ENCODE peak calls at places on chromosomes 13 and 19, in seven cellular contexts. V is SK-N-SH, Y is HCT116, X is K562, F is H1, G is HepG2, I is GM12878. B is an unnamed sample.

GRCh38 chr13:53398051-53398450 is 369.4 kb downstream of the OLFM4 start:
- DNase-seq in V (no peak), Y (no peak), X (no peak), F (no peak), G (no peak), I (no peak), B (no peak)

GRCh38 chr19:48183356-48183755 is 12.9 kb downstream of the ZSWIM9 start:
- DNase-seq in V (no peak), Y (no peak), X (no peak), F (no peak), G (no peak), I (no peak), B (no peak)

GRCh38 chr13:112267650-112268049 is 108.5 kb upstream of the SPACA7 start:
- DNase-seq in V (no peak), Y (no peak), X (no peak), F (no peak), G (no peak), I (no peak), B (no peak)

GRCh38 chr13:32824671-32825070 is 191.6 kb upstream of the KL start:
- DNase-seq in V (no peak), Y (peak; percentile 64), X (no peak), F (peak; percentile 57), G (no peak), I (no peak), B (no peak)

GRCh38 chr19:55436847-55437246 is 6.3 kb downstream of the SHISA7 start:
- DNase-seq in V (no peak), Y (no peak), X (no peak), F (no peak), G (no peak), I (no peak), B (no peak)

GRCh38 chr19:24177686-24178085 is 90.7 kb downstream of the ZNF254 start:
- DNase-seq in V (no peak), Y (no peak), X (no peak), F (no peak), G (no peak), I (no peak), B (no peak)

GRCh38 chr19:19403373-19403901 is 2.0 kb upstream of the GATAD2A start:
- DNase-seq in V (no peak), Y (no peak), X (peak; percentile 32), F (no peak), G (no peak), I (no peak), B (no peak)

GRCh38 chr13:52862358-52863206 is 14.1 kb upstream of the PCDH8 start:
- DNase-seq in V (peak; percentile 59), Y (peak; percentile 24), X (peak; percentile 57), F (no peak), G (peak; percentile 5), I (no peak), B (no peak)

GRCh38 chr19:2813235-2814160 is 6.2 kb upstream of the ZNF554 start:
- DNase-seq in V (peak; percentile 94), Y (no peak), X (no peak), F (no peak), G (no peak), I (no peak), B (peak; percentile 41)

GRCh38 chr13:110262494-110262893 is 44.5 kb downstream of the COL4A1 start:
- DNase-seq in V (no peak), Y (no peak), X (no peak), F (no peak), G (no peak), I (no peak), B (no peak)

GRCh38 chr13:110262944-110263343 is 44.0 kb downstream of the COL4A1 start:
- DNase-seq in V (no peak), Y (no peak), X (no peak), F (no peak), G (no peak), I (no peak), B (no peak)

GRCh38 chr13:110264685-110265275 is 42.2 kb downstream of the COL4A1 start:
- DNase-seq in V (no peak), Y (no peak), X (no peak), F (no peak), G (no peak), I (no peak), B (no peak)

GRCh38 chr13:110265341-110265681 is 41.6 kb downstream of the COL4A1 start:
- DNase-seq in V (peak; percentile 70), Y (no peak), X (no peak), F (no peak), G (no peak), I (no peak), B (no peak)

GRCh38 chr13:110263906-110264305 is 43.1 kb downstream of the COL4A1 start:
- DNase-seq in V (no peak), Y (no peak), X (no peak), F (no peak), G (no peak), I (no peak), B (no peak)
- TF ChIP-seq JUND in V (no peak), Y (no peak), X (no peak), F (no peak), G (no peak), I (no peak), B (no peak)

GRCh38 chr13:50422181-50423148 is 407.2 kb downstream of the KCNRG start:
- DNase-seq in V (no peak), Y (no peak), X (peak; percentile 19), F (no peak), G (no peak), I (no peak), B (no peak)

GRCh38 chr13:50425772-50426171 is 410.5 kb downstream of the KCNRG start:
- DNase-seq in V (no peak), Y (no peak), X (no peak), F (no peak), G (no peak), I (no peak), B (no peak)

GRCh38 chr13:50428183-50428877 is 413.1 kb downstream of the KCNRG start:
- DNase-seq in V (no peak), Y (no peak), X (no peak), F (no peak), G (no peak), I (no peak), B (no peak)

GRCh38 chr13:50424993-50425392 is 409.7 kb downstream of the KCNRG start:
- DNase-seq in V (no peak), Y (no peak), X (no peak), F (no peak), G (no peak), I (no peak), B (no peak)

DNA sequence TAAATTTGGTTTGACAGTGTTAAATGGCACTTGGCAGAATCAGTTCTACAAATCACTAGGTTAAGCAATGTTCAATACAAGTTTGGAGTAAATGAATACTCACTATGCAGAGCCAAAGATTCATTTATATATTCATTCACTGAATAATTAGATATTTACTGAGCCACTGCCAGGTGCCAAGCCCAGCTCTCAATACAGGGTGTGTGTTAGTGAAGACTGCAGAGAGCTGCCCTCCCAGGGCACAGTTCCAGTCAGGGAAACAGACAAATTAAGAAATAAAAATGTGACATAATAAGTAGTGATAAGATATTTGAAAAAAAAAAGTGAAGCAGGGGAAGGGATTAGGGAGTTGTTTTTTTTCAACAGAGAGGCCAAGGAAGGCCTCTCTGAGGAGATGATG is 411.7 kb downstream of the KCNRG start:
- DNase-seq in V (no peak), Y (no peak), X (no peak), F (no peak), G (no peak), I (no peak), B (no peak)
- TF ChIP-seq JUND in V (no peak), Y (no peak), X (no peak), F (no peak), G (no peak), I (no peak), B (no peak)

GRCh38 chr13:19910336-19911072 is 47.1 kb upstream of the ZMYM5 start:
- DNase-seq in V (no peak), Y (peak; percentile 43), X (no peak), F (no peak), G (no peak), I (no peak), B (no peak)
- TF ChIP-seq JUND in V (no peak), Y (peak; percentile 34), X (no peak), F (no peak), G (no peak), I (no peak), B (no peak)

GRCh38 chr13:46489586-46490023 is 63.4 kb upstream of the LRCH1 start:
- DNase-seq in V (no peak), Y (no peak), X (no peak), F (no peak), G (no peak), I (no peak), B (no peak)
- TF ChIP-seq JUND in V (peak; percentile 89), Y (no peak), X (no peak), F (no peak), G (no peak), I (no peak), B (no peak)

GRCh38 chr13:29339386-29340272 is 255.9 kb downstream of the SLC7A1 start:
- DNase-seq in V (no peak), Y (no peak), X (no peak), F (no peak), G (no peak), I (no peak), B (no peak)

GRCh38 chr13:29336356-29336755 is 259.1 kb downstream of the SLC7A1 start:
- DNase-seq in V (no peak), Y (no peak), X (no peak), F (no peak), G (no peak), I (no peak), B (no peak)
- TF ChIP-seq JUND in V (no peak), Y (no peak), X (no peak), F (no peak), G (no peak), I (no peak), B (no peak)

DNA sequence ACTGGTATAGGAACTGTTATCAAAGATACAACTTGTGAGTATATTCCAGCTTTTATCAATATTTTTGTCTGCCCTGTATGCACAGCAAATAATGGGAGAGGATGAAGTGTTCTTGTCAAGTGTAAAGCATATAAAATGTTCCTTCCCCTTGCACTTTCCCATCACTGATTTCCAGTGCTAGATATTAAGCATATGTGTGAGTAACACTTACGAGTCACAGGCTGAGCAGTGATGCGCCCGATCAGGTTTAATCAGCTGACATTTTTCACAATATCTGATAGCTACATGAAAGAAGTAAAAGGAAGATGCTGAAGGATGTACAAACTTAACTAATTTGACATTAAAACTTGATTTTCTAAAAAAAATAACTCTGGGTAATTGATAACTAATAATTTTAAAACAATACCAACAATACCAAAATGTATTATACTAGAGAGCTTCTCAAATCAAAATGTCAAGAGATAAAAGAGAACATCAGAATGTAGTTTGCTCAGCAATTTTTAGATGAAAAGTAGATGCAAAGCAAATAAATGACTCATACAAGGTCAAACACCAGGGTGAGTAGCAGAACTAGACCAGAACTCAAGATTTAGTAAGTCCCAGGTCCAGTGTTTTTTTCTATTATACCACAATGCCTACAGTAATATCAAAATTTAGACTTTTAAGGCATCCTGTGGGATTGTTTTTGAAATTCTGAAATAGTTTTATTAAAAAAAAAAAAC is 56.4 kb downstream of the ZDHHC20 start:
- DNase-seq in V (no peak), Y (peak; percentile 22), X (no peak), F (no peak), G (peak; percentile 67), I (no peak), B (no peak)
- TF ChIP-seq JUND in V (peak; percentile 17), Y (peak; percentile 23), X (no peak), F (no peak), G (no peak), I (no peak), B (no peak)

GRCh38 chr13:49814551-49815270 is 22.2 kb upstream of the KPNA3 start:
- DNase-seq in V (no peak), Y (no peak), X (no peak), F (no peak), G (peak; percentile 41), I (no peak), B (no peak)
- TF ChIP-seq JUND in V (no peak), Y (no peak), X (no peak), F (no peak), G (no peak), I (no peak), B (no peak)

GRCh38 chr19:31127132-31127967 is 221.9 kb downstream of the TSHZ3 start:
- DNase-seq in V (no peak), Y (no peak), X (no peak), F (peak; percentile 21), G (no peak), I (no peak), B (no peak)
- TF ChIP-seq JUND in V (peak; percentile 76), Y (no peak), X (no peak), F (no peak), G (no peak), I (no peak), B (peak; percentile 28)